ENCODE peak calls at places on chromosomes 12 and 14, in seven cellular contexts. One of them, this sample, is unnamed.

GRCh38 chr12:7102582-7102981 is 6.4 kb downstream of the C1RL start:
- DNase-seq in HFFc6: no peak
- DNase-seq in body of pancreas: no peak
- DNase-seq in left ventricle myocardium superior: no peak
- DNase-seq in T-helper 2 cell: no peak
- DNase-seq in choroid plexus epithelial cell: peak; percentile 21
- DNase-seq in T-cell: no peak
- DNase-seq in this sample: no peak

GRCh38 chr12:87157791-87158190 is 871.4 kb downstream of the C12orf50 start:
- DNase-seq in body of pancreas: no peak
- DNase-seq in HFFc6: peak; percentile 42
- DNase-seq in T-helper 2 cell: no peak
- DNase-seq in T-cell: no peak
- DNase-seq in choroid plexus epithelial cell: peak; percentile 98
- DNase-seq in left ventricle myocardium superior: no peak
- DNase-seq in this sample: no peak

GRCh38 chr12:8087666-8088065 is 5.6 kb downstream of the NECAP1 start:
- DNase-seq in T-helper 2 cell: no peak
- DNase-seq in choroid plexus epithelial cell: peak; percentile 10
- DNase-seq in body of pancreas: no peak
- DNase-seq in HFFc6: no peak
- DNase-seq in T-cell: no peak
- DNase-seq in left ventricle myocardium superior: no peak
- DNase-seq in this sample: no peak

GRCh38 chr12:111806304-111806703 is 35.7 kb upstream of the MAPKAPK5 start:
- DNase-seq in T-helper 2 cell: no peak
- DNase-seq in HFFc6: no peak
- DNase-seq in T-cell: no peak
- DNase-seq in left ventricle myocardium superior: no peak
- DNase-seq in body of pancreas: no peak
- DNase-seq in choroid plexus epithelial cell: no peak
- DNase-seq in this sample: no peak

GRCh38 chr12:116104167-116104750 is 173.2 kb downstream of the MED13L start:
- DNase-seq in T-cell: no peak
- DNase-seq in T-helper 2 cell: no peak
- DNase-seq in left ventricle myocardium superior: no peak
- DNase-seq in HFFc6: no peak
- DNase-seq in choroid plexus epithelial cell: no peak
- DNase-seq in body of pancreas: no peak
- DNase-seq in this sample: no peak

GRCh38 chr12:95763809-95764253 is 26.7 kb downstream of the NTN4 start:
- DNase-seq in choroid plexus epithelial cell: peak; percentile 89
- DNase-seq in body of pancreas: peak; percentile 50
- DNase-seq in T-helper 2 cell: no peak
- DNase-seq in T-cell: no peak
- DNase-seq in HFFc6: peak; percentile 67
- DNase-seq in left ventricle myocardium superior: no peak
- DNase-seq in this sample: no peak

GRCh38 chr12:120110550-120111501 is 5.7 kb downstream of the RAB35 start:
- DNase-seq in HFFc6: no peak
- DNase-seq in T-cell: peak; percentile 56
- DNase-seq in body of pancreas: no peak
- DNase-seq in left ventricle myocardium superior: peak; percentile 79
- DNase-seq in choroid plexus epithelial cell: peak; percentile 53
- DNase-seq in T-helper 2 cell: peak; percentile 23
- DNase-seq in this sample: peak; percentile 66

GRCh38 chr14:81710232-81710845 is 176.7 kb upstream of the SEL1L start:
- DNase-seq in T-cell: no peak
- DNase-seq in left ventricle myocardium superior: no peak
- DNase-seq in HFFc6: peak; percentile 20
- DNase-seq in T-helper 2 cell: no peak
- DNase-seq in choroid plexus epithelial cell: peak; percentile 36
- DNase-seq in body of pancreas: peak; percentile 22
- DNase-seq in this sample: no peak

GRCh38 chr12:96514328-96514727 is 25.0 kb downstream of the CFAP54 start:
- DNase-seq in left ventricle myocardium superior: no peak
- DNase-seq in T-cell: no peak
- DNase-seq in T-helper 2 cell: no peak
- DNase-seq in body of pancreas: no peak
- DNase-seq in choroid plexus epithelial cell: peak; percentile 45
- DNase-seq in HFFc6: no peak
- DNase-seq in this sample: no peak

GRCh38 chr14:92589213-92589852 is 75.8 kb downstream of the RIN3 start:
- DNase-seq in HFFc6: peak; percentile 15
- DNase-seq in left ventricle myocardium superior: no peak
- DNase-seq in body of pancreas: no peak
- DNase-seq in choroid plexus epithelial cell: peak; percentile 76
- DNase-seq in T-helper 2 cell: no peak
- DNase-seq in T-cell: no peak
- DNase-seq in this sample: no peak

GRCh38 chr12:47881826-47882427 is 22.9 kb downstream of the VDR start:
- DNase-seq in choroid plexus epithelial cell: peak; percentile 96
- DNase-seq in HFFc6: peak; percentile 96
- DNase-seq in body of pancreas: peak; percentile 28
- DNase-seq in T-helper 2 cell: no peak
- DNase-seq in left ventricle myocardium superior: no peak
- DNase-seq in T-cell: no peak
- DNase-seq in this sample: no peak

GRCh38 chr14:74326369-74327152 is 21.7 kb upstream of the VRTN start:
- DNase-seq in HFFc6: no peak
- DNase-seq in body of pancreas: no peak
- DNase-seq in choroid plexus epithelial cell: peak; percentile 23
- DNase-seq in left ventricle myocardium superior: no peak
- DNase-seq in T-cell: no peak
- DNase-seq in T-helper 2 cell: no peak
- DNase-seq in this sample: no peak

GRCh38 chr12:21683115-21683514 is 25.5 kb upstream of the LDHB start:
- DNase-seq in T-cell: no peak
- DNase-seq in choroid plexus epithelial cell: no peak
- DNase-seq in body of pancreas: no peak
- DNase-seq in T-helper 2 cell: no peak
- DNase-seq in HFFc6: no peak
- DNase-seq in left ventricle myocardium superior: no peak
- DNase-seq in this sample: no peak

GRCh38 chr12:131591714-131592709 is 118.9 kb upstream of the SFSWAP start:
- DNase-seq in body of pancreas: no peak
- DNase-seq in T-helper 2 cell: no peak
- DNase-seq in left ventricle myocardium superior: no peak
- DNase-seq in T-cell: no peak
- DNase-seq in choroid plexus epithelial cell: no peak
- DNase-seq in HFFc6: no peak
- DNase-seq in this sample: no peak

GRCh38 chr12:108825205-108825950 is 32.0 kb downstream of the SSH1 start:
- DNase-seq in T-cell: no peak
- DNase-seq in HFFc6: no peak
- DNase-seq in T-helper 2 cell: no peak
- DNase-seq in body of pancreas: no peak
- DNase-seq in left ventricle myocardium superior: no peak
- DNase-seq in choroid plexus epithelial cell: peak; percentile 71
- DNase-seq in this sample: no peak

GRCh38 chr12:49026678-49027480 is 8.3 kb upstream of the PRKAG1 start:
- DNase-seq in T-helper 2 cell: no peak
- DNase-seq in HFFc6: no peak
- DNase-seq in T-cell: no peak
- DNase-seq in left ventricle myocardium superior: no peak
- DNase-seq in choroid plexus epithelial cell: no peak
- DNase-seq in body of pancreas: no peak
- DNase-seq in this sample: no peak

GRCh38 chr12:81080431-81080983 is 2.6 kb downstream of the ACSS3 start:
- DNase-seq in T-helper 2 cell: no peak
- DNase-seq in left ventricle myocardium superior: no peak
- DNase-seq in HFFc6: no peak
- DNase-seq in body of pancreas: no peak
- DNase-seq in choroid plexus epithelial cell: peak; percentile 86
- DNase-seq in T-cell: no peak
- DNase-seq in this sample: no peak

GRCh38 chr14:102320033-102320660 is 601 bp downstream of the ZNF839 start:
- DNase-seq in left ventricle myocardium superior: peak; percentile 66
- DNase-seq in body of pancreas: peak; percentile 69
- DNase-seq in T-cell: peak; percentile 59
- DNase-seq in choroid plexus epithelial cell: peak; percentile 75
- DNase-seq in HFFc6: peak; percentile 33
- DNase-seq in T-helper 2 cell: peak; percentile 16
- DNase-seq in this sample: peak; percentile 43

GRCh38 chr12:388547-389137 is 478 bp downstream of the KDM5A start:
- DNase-seq in left ventricle myocardium superior: peak; percentile 49
- DNase-seq in body of pancreas: peak; percentile 16
- DNase-seq in choroid plexus epithelial cell: peak; percentile 44
- DNase-seq in HFFc6: no peak
- DNase-seq in T-helper 2 cell: peak; percentile 21
- DNase-seq in T-cell: no peak
- DNase-seq in this sample: peak; percentile 49

GRCh38 chr12:4379410-4379809 is at the start of gene FGF23:
- DNase-seq in T-helper 2 cell: no peak
- DNase-seq in left ventricle myocardium superior: peak; percentile 33
- DNase-seq in HFFc6: no peak
- DNase-seq in choroid plexus epithelial cell: peak; percentile 36
- DNase-seq in T-cell: no peak
- DNase-seq in body of pancreas: no peak
- DNase-seq in this sample: no peak

GRCh38 chr14:102246071-102246470 is 58.9 kb downstream of the MOK start:
- DNase-seq in T-cell: no peak
- DNase-seq in HFFc6: no peak
- DNase-seq in T-helper 2 cell: no peak
- DNase-seq in choroid plexus epithelial cell: no peak
- DNase-seq in body of pancreas: no peak
- DNase-seq in left ventricle myocardium superior: no peak
- DNase-seq in this sample: no peak

GRCh38 chr14:99597911-99598600 is 6.0 kb downstream of the CCDC85C start:
- DNase-seq in T-cell: no peak
- DNase-seq in left ventricle myocardium superior: no peak
- DNase-seq in T-helper 2 cell: no peak
- DNase-seq in choroid plexus epithelial cell: no peak
- DNase-seq in HFFc6: no peak
- DNase-seq in body of pancreas: no peak
- DNase-seq in this sample: no peak

GRCh38 chr14:95136631-95137030 is 20.7 kb downstream of the DICER1 start:
- DNase-seq in body of pancreas: no peak
- DNase-seq in T-cell: no peak
- DNase-seq in HFFc6: no peak
- DNase-seq in T-helper 2 cell: no peak
- DNase-seq in choroid plexus epithelial cell: no peak
- DNase-seq in left ventricle myocardium superior: no peak
- DNase-seq in this sample: no peak

This sample was measured in T-helper 1 cell.